ENCODE peak calls at places on chromosomes 1 and 21, in four cellular contexts. S, W, I and Q are unnamed samples.

GRCh38 chr1:243390315-243390875 is 134.6 kb downstream of the SDCCAG8 start:
- DNase-seq in S (no peak), W (no peak), I (no peak), Q (no peak)

GRCh38 chr1:155729031-155729898 is 40.4 kb downstream of the DAP3 start:
- DNase-seq in S (peak; percentile 71), W (peak; percentile 65), I (no peak), Q (peak; percentile 51)

GRCh38 chr1:214101246-214101645 is 113.5 kb downstream of the PROX1 start:
- DNase-seq in S (no peak), W (no peak), I (no peak), Q (no peak)

GRCh38 chr1:157288006-157288405 is 149.8 kb upstream of the ETV3 start:
- DNase-seq in S (peak; percentile 7), W (no peak), I (no peak), Q (no peak)

GRCh38 chr1:232509570-232509969 is 120.4 kb downstream of the SIPA1L2 start:
- DNase-seq in S (no peak), W (no peak), I (no peak), Q (no peak)

GRCh38 chr1:165895451-165895871 is 68.0 kb downstream of the UCK2 start:
- DNase-seq in S (no peak), W (no peak), I (no peak), Q (no peak)

GRCh38 chr1:28925350-28925891 is 11.1 kb downstream of the EPB41 start:
- DNase-seq in S (no peak), W (no peak), I (no peak), Q (no peak)

GRCh38 chr1:49971088-49971487 is 52.7 kb downstream of the AGBL4 start:
- DNase-seq in S (no peak), W (no peak), I (no peak), Q (no peak)

GRCh38 chr1:205229399-205229861 is 1.7 kb downstream of the TMCC2 start:
- DNase-seq in S (peak; percentile 88), W (peak; percentile 51), I (peak; percentile 61), Q (peak; percentile 56)

GRCh38 chr1:89715677-89716076 is 82.8 kb downstream of the LRRC8C start:
- DNase-seq in S (no peak), W (no peak), I (no peak), Q (no peak)

GRCh38 chr1:198333744-198334143 is 176.9 kb downstream of the NEK7 start:
- DNase-seq in S (no peak), W (no peak), I (no peak), Q (no peak)

GRCh38 chr21:38994014-38994413 is 188.3 kb downstream of the ETS2 start:
- DNase-seq in S (no peak), W (no peak), I (no peak), Q (no peak)

GRCh38 chr1:228100822-228101613 is 2.1 kb downstream of the C1orf35 start:
- DNase-seq in S (no peak), W (no peak), I (no peak), Q (no peak)

GRCh38 chr1:154849645-154850131 is 20.4 kb downstream of the KCNN3 start:
- DNase-seq in S (no peak), W (no peak), I (no peak), Q (no peak)

GRCh38 chr1:8154621-8155052 is 128.5 kb upstream of the ERRFI1 start:
- DNase-seq in S (no peak), W (peak; percentile 37), I (no peak), Q (no peak)

GRCh38 chr1:11037740-11038182 is 9.3 kb downstream of the MASP2 start:
- DNase-seq in S (peak; percentile 85), W (peak; percentile 85), I (peak; percentile 86), Q (peak; percentile 88)

GRCh38 chr1:192639607-192640368 is 3.8 kb downstream of the RGS13 start:
- DNase-seq in S (no peak), W (no peak), I (no peak), Q (no peak)

GRCh38 chr1:201332616-201333335 is 44.7 kb downstream of the TNNT2 start:
- DNase-seq in S (no peak), W (no peak), I (no peak), Q (no peak)

GRCh38 chr21:43854773-43855633 is 10.0 kb upstream of the AGPAT3 start:
- DNase-seq in S (no peak), W (no peak), I (no peak), Q (no peak)

GRCh38 chr1:10515627-10516026 is 40.9 kb downstream of the PEX14 start:
- DNase-seq in S (no peak), W (peak; percentile 48), I (no peak), Q (no peak)

GRCh38 chr1:169053196-169053595 is 53.3 kb upstream of the ATP1B1 start:
- DNase-seq in S (no peak), W (no peak), I (no peak), Q (no peak)

GRCh38 chr1:150210086-150210485 is 25.8 kb downstream of the ANP32E start:
- DNase-seq in S (no peak), W (no peak), I (no peak), Q (no peak)

GRCh38 chr1:240806201-240806745 is 194.3 kb upstream of the GREM2 start:
- DNase-seq in S (no peak), W (no peak), I (no peak), Q (no peak)

GRCh38 chr1:193701729-193702128 is 515.3 kb upstream of the B3GALT2 start:
- DNase-seq in S (no peak), W (no peak), I (no peak), Q (no peak)

GRCh38 chr1:222283147-222283768 is 264.6 kb downstream of the HHIPL2 start:
- DNase-seq in S (no peak), W (no peak), I (no peak), Q (no peak)

GRCh38 chr21:42688841-42689371 is 35.5 kb downstream of the PDE9A start:
- DNase-seq in S (no peak), W (no peak), I (no peak), Q (no peak)
- TF ChIP-seq CTCF in S (peak; percentile 46), W (no peak), I (no peak), Q (no peak)

DNA sequence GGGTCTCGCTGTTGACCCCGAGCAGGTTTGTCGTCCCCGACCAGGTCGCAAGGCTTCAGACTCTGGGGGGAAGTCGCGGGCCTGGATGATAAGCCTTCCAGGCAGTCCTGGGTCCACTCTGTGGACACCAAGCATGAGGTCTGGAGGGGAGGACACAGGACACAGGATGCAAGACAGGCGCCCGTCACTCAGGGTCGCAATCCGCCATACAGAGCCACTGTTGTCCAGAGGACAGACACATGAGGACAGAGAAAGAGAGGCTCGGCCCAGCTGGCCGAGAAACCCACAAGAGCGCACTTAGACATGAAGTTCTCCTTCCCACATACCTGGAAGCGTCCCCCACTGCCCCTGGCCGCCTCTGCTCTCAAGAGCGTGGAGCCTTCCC is 4.8 kb upstream of the FOXD2 start:
- DNase-seq in S (no peak), W (no peak), I (no peak), Q (no peak)
- H3K27ac ChIP-seq in S (no peak overlapping the region), W (no peak overlapping the region), I (no peak overlapping the region), Q (no peak overlapping the region)

DNA sequence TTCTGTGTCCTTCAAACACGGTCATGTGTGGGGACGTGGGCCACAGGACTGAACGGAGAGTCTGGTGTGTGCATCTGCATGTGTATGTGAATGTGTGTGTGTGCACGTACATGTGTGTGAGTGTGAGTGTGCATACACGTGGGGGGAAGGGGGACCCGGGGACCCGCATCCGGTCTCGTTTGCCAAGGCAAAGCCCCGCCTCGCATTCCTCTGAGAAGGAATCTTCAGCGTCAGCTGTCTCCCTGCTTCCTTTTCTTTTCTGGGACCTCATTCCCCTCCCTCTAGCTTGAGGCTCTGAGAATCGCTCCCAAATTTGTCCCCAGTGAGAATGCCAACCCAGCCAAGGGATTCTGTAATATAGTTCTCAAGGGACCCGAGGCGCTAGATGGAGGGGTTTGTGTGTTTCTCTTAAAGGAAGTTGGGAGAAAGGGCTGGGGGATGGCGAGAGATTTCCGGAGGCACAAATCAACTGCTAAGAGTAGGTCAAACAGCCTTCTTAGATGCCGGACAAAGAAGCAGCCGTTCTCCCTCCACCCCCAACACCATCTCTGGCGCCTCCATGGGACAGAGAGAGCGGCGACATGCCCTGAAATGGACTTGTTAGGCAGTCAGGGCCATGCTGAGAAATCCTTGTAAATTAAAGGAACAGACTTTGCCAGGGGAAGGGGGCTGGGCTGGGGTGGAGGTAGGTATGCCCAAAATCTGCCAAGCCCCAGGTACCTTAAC is 6.6 kb downstream of the IFFO2 start:
- DNase-seq in S (peak; percentile 68), W (no peak), I (peak; percentile 47), Q (no peak)
- TF ChIP-seq CTCF in S (peak; percentile 42), W (no peak), I (no peak), Q (no peak)

GRCh38 chr1:161966076-161966475 is 57.6 kb downstream of the OLFML2B start:
- DNase-seq in S (no peak), W (no peak), I (no peak), Q (no peak)

GRCh38 chr1:161958425-161958824 is 65.2 kb downstream of the OLFML2B start:
- DNase-seq in S (no peak), W (no peak), I (no peak), Q (no peak)

GRCh38 chr1:161962094-161962887 is 61.4 kb downstream of the OLFML2B start:
- DNase-seq in S (no peak), W (no peak), I (no peak), Q (no peak)
- H3K27ac ChIP-seq in S (no peak overlapping the region), W (no peak overlapping the region), I (peak overlapping the region; percentile 34), Q (peak overlapping the region; percentile 1)

DNA sequence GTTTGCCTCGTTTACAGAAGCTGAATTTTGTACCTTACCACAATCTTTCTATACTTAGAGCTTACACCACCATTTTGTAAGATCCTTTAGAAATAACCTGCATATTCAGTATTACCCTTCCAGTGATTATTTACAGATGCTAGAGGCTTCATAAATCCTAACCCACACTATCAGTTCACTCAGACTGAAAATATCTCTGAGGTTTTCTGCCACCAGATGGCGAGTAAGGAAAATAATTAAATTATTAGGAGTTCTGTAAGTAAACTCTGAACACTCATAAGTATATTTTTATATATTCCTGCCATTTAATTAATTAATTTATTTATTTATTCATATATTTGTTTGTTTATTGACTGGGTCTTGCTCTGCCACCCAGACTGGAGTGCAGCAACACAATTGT is 1635.2 kb downstream of the PLA2G4A start:
- DNase-seq in S (no peak), W (no peak), I (no peak), Q (no peak)
- TF ChIP-seq CTCF in S (no peak), W (no peak), I (no peak), Q (no peak)

GRCh38 chr1:35451125-35451528 is 106.1 kb downstream of the KIAA0319L start:
- DNase-seq in S (peak; percentile 73), W (peak; percentile 73), I (peak; percentile 81), Q (peak; percentile 84)

GRCh38 chr1:35454616-35455015 is 102.6 kb downstream of the KIAA0319L start:
- DNase-seq in S (no peak), W (no peak), I (no peak), Q (no peak)

GRCh38 chr1:35449334-35450008 is 107.7 kb downstream of the KIAA0319L start:
- DNase-seq in S (no peak), W (no peak), I (no peak), Q (no peak)

GRCh38 chr1:35452086-35452485 is 105.1 kb downstream of the KIAA0319L start:
- DNase-seq in S (no peak), W (peak; percentile 48), I (peak; percentile 44), Q (peak; percentile 69)

GRCh38 chr1:35454175-35454574 is 103.0 kb downstream of the KIAA0319L start:
- DNase-seq in S (no peak), W (no peak), I (no peak), Q (no peak)
- H3K27ac ChIP-seq in S (no peak overlapping the region), W (no peak overlapping the region), I (no peak overlapping the region), Q (no peak overlapping the region)

GRCh38 chr21:34774750-34775149 is 106.0 kb downstream of the CLIC6 start:
- DNase-seq in S (no peak), W (no peak), I (no peak), Q (no peak)
- TF ChIP-seq CTCF in S (no peak), W (no peak), I (no peak), Q (no peak)

GRCh38 chr1:12398479-12398878 is 168.6 kb downstream of the VPS13D start:
- DNase-seq in S (no peak), W (no peak), I (no peak), Q (no peak)
- H3K27ac ChIP-seq in S (no peak overlapping the region), W (no peak overlapping the region), I (no peak overlapping the region), Q (no peak overlapping the region)

GRCh38 chr1:231369282-231369681 is 31.2 kb downstream of the SPRTN start:
- DNase-seq in S (no peak), W (no peak), I (no peak), Q (no peak)
- TF ChIP-seq CTCF in S (no peak), W (no peak), I (peak; percentile 7), Q (no peak)